ENCODE peak calls at places on chromosomes 16 and 17, in seven cellular contexts. One of them, this sample, is unnamed.

GRCh38 chr17:29667969-29668368 is 45.3 kb upstream of the CORO6 start:
- DNase-seq in stimulated activated CD4-positive, alpha-beta T cell treated with anti-CD3 and anti-CD28 coated beads, Interleukin-4, amount 100 ng/mL, for 4 hours: no peak
- DNase-seq in activated T-cell treated with anti-CD3 and anti-CD28 coated beads, Interleukin-2, amount 50 U/mL, for 4 hours: no peak
- DNase-seq in AG08395: no peak
- DNase-seq in OCI-M1: no peak
- DNase-seq in fibroblast of lung: peak
- DNase-seq in head of caudate nucleus: no peak
- DNase-seq in this sample: no peak

GRCh38 chr16:57044931-57045693 is 47.3 kb upstream of the CPNE2 start:
- DNase-seq in stimulated activated CD4-positive, alpha-beta T cell treated with anti-CD3 and anti-CD28 coated beads, Interleukin-4, amount 100 ng/mL, for 4 hours: no peak
- DNase-seq in activated T-cell treated with anti-CD3 and anti-CD28 coated beads, Interleukin-2, amount 50 U/mL, for 4 hours: no peak
- DNase-seq in AG08395: no peak
- DNase-seq in OCI-M1: no peak
- DNase-seq in fibroblast of lung: no peak
- DNase-seq in head of caudate nucleus: no peak
- DNase-seq in this sample: no peak

GRCh38 chr17:13874817-13875216 is 194.5 kb upstream of the COX10 start:
- DNase-seq in stimulated activated CD4-positive, alpha-beta T cell treated with anti-CD3 and anti-CD28 coated beads, Interleukin-4, amount 100 ng/mL, for 4 hours: no peak
- DNase-seq in activated T-cell treated with anti-CD3 and anti-CD28 coated beads, Interleukin-2, amount 50 U/mL, for 4 hours: no peak
- DNase-seq in AG08395: no peak
- DNase-seq in OCI-M1: peak
- DNase-seq in fibroblast of lung: no peak
- DNase-seq in head of caudate nucleus: no peak
- DNase-seq in this sample: no peak

GRCh38 chr17:68897557-68897956 is 57.6 kb downstream of the ABCA8 start:
- DNase-seq in stimulated activated CD4-positive, alpha-beta T cell treated with anti-CD3 and anti-CD28 coated beads, Interleukin-4, amount 100 ng/mL, for 4 hours: no peak
- DNase-seq in activated T-cell treated with anti-CD3 and anti-CD28 coated beads, Interleukin-2, amount 50 U/mL, for 4 hours: no peak
- DNase-seq in AG08395: no peak
- DNase-seq in OCI-M1: no peak
- DNase-seq in fibroblast of lung: no peak
- DNase-seq in head of caudate nucleus: no peak
- DNase-seq in this sample: no peak

GRCh38 chr16:56625140-56625942 is at the start of gene MT1E:
- DNase-seq in stimulated activated CD4-positive, alpha-beta T cell treated with anti-CD3 and anti-CD28 coated beads, Interleukin-4, amount 100 ng/mL, for 4 hours: no peak
- DNase-seq in activated T-cell treated with anti-CD3 and anti-CD28 coated beads, Interleukin-2, amount 50 U/mL, for 4 hours: no peak
- DNase-seq in AG08395: peak
- DNase-seq in OCI-M1: no peak
- DNase-seq in fibroblast of lung: peak
- DNase-seq in head of caudate nucleus: peak
- DNase-seq in this sample: peak

GRCh38 chr17:77875881-77876509 is 82.5 kb upstream of the TNRC6C start:
- DNase-seq in stimulated activated CD4-positive, alpha-beta T cell treated with anti-CD3 and anti-CD28 coated beads, Interleukin-4, amount 100 ng/mL, for 4 hours: no peak
- DNase-seq in activated T-cell treated with anti-CD3 and anti-CD28 coated beads, Interleukin-2, amount 50 U/mL, for 4 hours: no peak
- DNase-seq in AG08395: peak
- DNase-seq in OCI-M1: peak
- DNase-seq in fibroblast of lung: peak
- DNase-seq in head of caudate nucleus: no peak
- DNase-seq in this sample: no peak

GRCh38 chr17:72884066-72884465 is 208.4 kb downstream of the SLC39A11 start:
- DNase-seq in stimulated activated CD4-positive, alpha-beta T cell treated with anti-CD3 and anti-CD28 coated beads, Interleukin-4, amount 100 ng/mL, for 4 hours: no peak
- DNase-seq in activated T-cell treated with anti-CD3 and anti-CD28 coated beads, Interleukin-2, amount 50 U/mL, for 4 hours: no peak
- DNase-seq in AG08395: no peak
- DNase-seq in OCI-M1: no peak
- DNase-seq in fibroblast of lung: no peak
- DNase-seq in head of caudate nucleus: peak
- DNase-seq in this sample: no peak

GRCh38 chr17:36148559-36149295 is 27.7 kb downstream of the TBC1D3B start:
- DNase-seq in stimulated activated CD4-positive, alpha-beta T cell treated with anti-CD3 and anti-CD28 coated beads, Interleukin-4, amount 100 ng/mL, for 4 hours: peak
- DNase-seq in activated T-cell treated with anti-CD3 and anti-CD28 coated beads, Interleukin-2, amount 50 U/mL, for 4 hours: peak
- DNase-seq in AG08395: peak
- DNase-seq in OCI-M1: peak
- DNase-seq in fibroblast of lung: peak
- DNase-seq in head of caudate nucleus: peak
- DNase-seq in this sample: peak

GRCh38 chr17:63529711-63530556 is 6.8 kb downstream of the KCNH6 start:
- DNase-seq in stimulated activated CD4-positive, alpha-beta T cell treated with anti-CD3 and anti-CD28 coated beads, Interleukin-4, amount 100 ng/mL, for 4 hours: no peak
- DNase-seq in activated T-cell treated with anti-CD3 and anti-CD28 coated beads, Interleukin-2, amount 50 U/mL, for 4 hours: no peak
- DNase-seq in AG08395: no peak
- DNase-seq in OCI-M1: no peak
- DNase-seq in fibroblast of lung: no peak
- DNase-seq in head of caudate nucleus: no peak
- DNase-seq in this sample: no peak

GRCh38 chr17:57035971-57036481 is 49.0 kb upstream of the AKAP1 start:
- DNase-seq in stimulated activated CD4-positive, alpha-beta T cell treated with anti-CD3 and anti-CD28 coated beads, Interleukin-4, amount 100 ng/mL, for 4 hours: no peak
- DNase-seq in activated T-cell treated with anti-CD3 and anti-CD28 coated beads, Interleukin-2, amount 50 U/mL, for 4 hours: no peak
- DNase-seq in AG08395: no peak
- DNase-seq in OCI-M1: no peak
- DNase-seq in fibroblast of lung: no peak
- DNase-seq in head of caudate nucleus: no peak
- DNase-seq in this sample: peak

GRCh38 chr16:72827907-72828306 is 220.0 kb downstream of the ZFHX3 start:
- DNase-seq in stimulated activated CD4-positive, alpha-beta T cell treated with anti-CD3 and anti-CD28 coated beads, Interleukin-4, amount 100 ng/mL, for 4 hours: no peak
- DNase-seq in activated T-cell treated with anti-CD3 and anti-CD28 coated beads, Interleukin-2, amount 50 U/mL, for 4 hours: no peak
- DNase-seq in AG08395: no peak
- DNase-seq in OCI-M1: no peak
- DNase-seq in fibroblast of lung: no peak
- DNase-seq in head of caudate nucleus: no peak
- DNase-seq in this sample: no peak

This sample was measured in DMS79 treated with DMSO at 0.1 percent for 48 hours.